ENCODE peak calls at places on chromosome 3, in nine cellular contexts. A is AG08395; G is SHP77 treated with DMSO at 0.1 percent for 48 hours; Q is GM23248; F is GDM1; T is COLO829; S is H54; U is gastrocnemius medialis; N is activated CD8-positive, alpha-beta T cell treated with anti-CD3 and anti-CD28 coated beads for 36 hours. P is an unnamed sample.

GRCh38 chr3:38655708-38656300 is 6.3 kb upstream of the SCN5A start:
- DNase-seq in Q (peak), F (peak), A (no peak), T (peak), N (peak), U (no peak), G (peak), S (no peak), P (no peak)

GRCh38 chr3:155442066-155442465 is 148.6 kb upstream of the STRIT1 start:
- DNase-seq in T (no peak), U (no peak), N (no peak), A (no peak), Q (peak), F (no peak), G (no peak), S (no peak), P (no peak)

GRCh38 chr3:64163019-64163754 is 62.1 kb downstream of the PRICKLE2 start:
- DNase-seq in N (no peak), Q (no peak), G (peak), A (no peak), T (no peak), S (no peak), F (no peak), U (no peak), P (no peak)

GRCh38 chr3:124558898-124559649 is 171.2 kb upstream of the UMPS start:
- DNase-seq in T (peak), Q (peak), A (peak), N (no peak), U (peak), S (peak), G (peak), F (no peak), P (no peak)

GRCh38 chr3:194139085-194139976 is 3.4 kb downstream of the HES1 start:
- DNase-seq in Q (peak), T (peak), N (no peak), A (peak), G (no peak), F (peak), S (no peak), U (no peak), P (no peak)

GRCh38 chr3:121957674-121958419 is 63.6 kb downstream of the SLC15A2 start:
- DNase-seq in S (no peak), Q (no peak), N (no peak), A (no peak), T (no peak), G (no peak), F (peak), U (peak), P (no peak)

GRCh38 chr3:47394867-47395266 is 14.0 kb downstream of the PTPN23 start:
- DNase-seq in N (no peak), T (no peak), A (no peak), Q (no peak), U (no peak), F (no peak), S (no peak), G (no peak), P (no peak)

GRCh38 chr3:113867506-113867905 is 28.9 kb downstream of the GRAMD1C start:
- DNase-seq in S (peak), F (no peak), U (no peak), N (no peak), Q (peak), G (no peak), A (peak), T (peak), P (no peak)

GRCh38 chr3:59341441-59341840 is 291.6 kb upstream of the CFAP20DC start:
- DNase-seq in N (no peak), S (no peak), U (no peak), Q (no peak), G (no peak), T (no peak), F (no peak), A (no peak), P (no peak)

P was measured in NCI-H510A.